ENCODE peak calls at places on chromosomes 2 and 18, in six cellular contexts. One of them, this sample, is unnamed.

GRCh38 chr2:141411419-141411818 is 719.4 kb downstream of the LRP1B start:
- DNase-seq in ovary: no peak
- DNase-seq in fibroblast of mammary gland: no peak
- DNase-seq in PC-9: no peak
- DNase-seq in heart left ventricle: no peak
- DNase-seq in brain microvascular endothelial cell: no peak
- DNase-seq in this sample: no peak

GRCh38 chr2:94923196-94923595 is 52.0 kb downstream of the TEKT4 start:
- DNase-seq in ovary: no peak
- DNase-seq in fibroblast of mammary gland: peak
- DNase-seq in PC-9: peak
- DNase-seq in heart left ventricle: no peak
- DNase-seq in brain microvascular endothelial cell: no peak
- DNase-seq in this sample: no peak

GRCh38 chr2:219124379-219125110 is 36.1 kb downstream of the NHEJ1 start:
- DNase-seq in ovary: no peak
- DNase-seq in fibroblast of mammary gland: peak
- DNase-seq in PC-9: no peak
- DNase-seq in heart left ventricle: no peak
- DNase-seq in brain microvascular endothelial cell: peak
- DNase-seq in this sample: no peak

GRCh38 chr2:105919826-105920225 is 175.1 kb downstream of the NCK2 start:
- DNase-seq in ovary: no peak
- DNase-seq in fibroblast of mammary gland: peak
- DNase-seq in PC-9: peak
- DNase-seq in heart left ventricle: no peak
- DNase-seq in brain microvascular endothelial cell: peak
- DNase-seq in this sample: peak

GRCh38 chr2:174051741-174052638 is 86.8 kb upstream of the SP3 start:
- DNase-seq in ovary: no peak
- DNase-seq in fibroblast of mammary gland: peak
- DNase-seq in PC-9: peak
- DNase-seq in heart left ventricle: peak
- DNase-seq in brain microvascular endothelial cell: peak
- DNase-seq in this sample: peak

GRCh38 chr2:207765541-207765940 is 4.2 kb downstream of the FZD5 start:
- DNase-seq in ovary: no peak
- DNase-seq in fibroblast of mammary gland: no peak
- DNase-seq in PC-9: no peak
- DNase-seq in heart left ventricle: no peak
- DNase-seq in brain microvascular endothelial cell: no peak
- DNase-seq in this sample: no peak

GRCh38 chr18:46265190-46266156 is 161.3 kb downstream of the HAUS1 start:
- DNase-seq in ovary: no peak
- DNase-seq in fibroblast of mammary gland: no peak
- DNase-seq in PC-9: no peak
- DNase-seq in heart left ventricle: no peak
- DNase-seq in brain microvascular endothelial cell: peak
- DNase-seq in this sample: no peak

GRCh38 chr2:200426754-200427153 is 83.1 kb downstream of the KCTD18 start:
- DNase-seq in ovary: no peak
- DNase-seq in fibroblast of mammary gland: no peak
- DNase-seq in PC-9: no peak
- DNase-seq in heart left ventricle: no peak
- DNase-seq in brain microvascular endothelial cell: no peak
- DNase-seq in this sample: no peak

GRCh38 chr18:76490701-76491171 is 4.3 kb downstream of the ZNF516 start:
- DNase-seq in ovary: peak
- DNase-seq in fibroblast of mammary gland: peak
- DNase-seq in PC-9: peak
- DNase-seq in heart left ventricle: peak
- DNase-seq in brain microvascular endothelial cell: peak
- DNase-seq in this sample: no peak

GRCh38 chr18:62725896-62726295 is 10.6 kb downstream of the PHLPP1 start:
- DNase-seq in ovary: no peak
- DNase-seq in fibroblast of mammary gland: no peak
- DNase-seq in PC-9: no peak
- DNase-seq in heart left ventricle: no peak
- DNase-seq in brain microvascular endothelial cell: no peak
- DNase-seq in this sample: no peak

GRCh38 chr2:26811261-26811660 is 25.4 kb downstream of the CENPA start:
- DNase-seq in ovary: no peak
- DNase-seq in fibroblast of mammary gland: no peak
- DNase-seq in PC-9: no peak
- DNase-seq in heart left ventricle: no peak
- DNase-seq in brain microvascular endothelial cell: no peak
- DNase-seq in this sample: no peak

GRCh38 chr2:57947398-57947797 is 99.2 kb upstream of the VRK2 start:
- DNase-seq in ovary: no peak
- DNase-seq in fibroblast of mammary gland: peak
- DNase-seq in PC-9: no peak
- DNase-seq in heart left ventricle: no peak
- DNase-seq in brain microvascular endothelial cell: no peak
- DNase-seq in this sample: no peak

GRCh38 chr18:61992923-61993322 is 100.1 kb upstream of the RNF152 start:
- DNase-seq in ovary: no peak
- DNase-seq in fibroblast of mammary gland: peak
- DNase-seq in PC-9: no peak
- DNase-seq in heart left ventricle: no peak
- DNase-seq in brain microvascular endothelial cell: no peak
- DNase-seq in this sample: no peak

GRCh38 chr18:50559750-50560680 is at the start of gene MAPK4:
- DNase-seq in ovary: peak
- DNase-seq in fibroblast of mammary gland: peak
- DNase-seq in PC-9: no peak
- DNase-seq in heart left ventricle: peak
- DNase-seq in brain microvascular endothelial cell: no peak
- DNase-seq in this sample: no peak

GRCh38 chr2:10832228-10832936 is 19.8 kb upstream of the PDIA6 start:
- DNase-seq in ovary: peak
- DNase-seq in fibroblast of mammary gland: peak
- DNase-seq in PC-9: peak
- DNase-seq in heart left ventricle: peak
- DNase-seq in brain microvascular endothelial cell: peak
- DNase-seq in this sample: peak

GRCh38 chr18:8930990-8931648 is 171.4 kb upstream of the NDUFV2 start:
- DNase-seq in ovary: no peak
- DNase-seq in fibroblast of mammary gland: peak
- DNase-seq in PC-9: no peak
- DNase-seq in heart left ventricle: no peak
- DNase-seq in brain microvascular endothelial cell: peak
- DNase-seq in this sample: no peak

GRCh38 chr2:1715184-1716012 is 28.9 kb downstream of the PXDN start:
- DNase-seq in ovary: no peak
- DNase-seq in fibroblast of mammary gland: peak
- DNase-seq in PC-9: peak
- DNase-seq in heart left ventricle: peak
- DNase-seq in brain microvascular endothelial cell: no peak
- DNase-seq in this sample: no peak

GRCh38 chr2:204452464-204453023 is 92.7 kb upstream of the PARD3B start:
- DNase-seq in ovary: peak
- DNase-seq in fibroblast of mammary gland: peak
- DNase-seq in PC-9: peak
- DNase-seq in heart left ventricle: peak
- DNase-seq in brain microvascular endothelial cell: peak
- DNase-seq in this sample: peak

GRCh38 chr2:124485659-124486058 is 460.6 kb downstream of the CNTNAP5 start:
- DNase-seq in ovary: no peak
- DNase-seq in fibroblast of mammary gland: no peak
- DNase-seq in PC-9: no peak
- DNase-seq in heart left ventricle: no peak
- DNase-seq in brain microvascular endothelial cell: no peak
- DNase-seq in this sample: no peak
- TF ChIP-seq CTCF in ovary: no peak
- TF ChIP-seq CTCF in fibroblast of mammary gland: no peak
- TF ChIP-seq CTCF in PC-9: no peak
- TF ChIP-seq CTCF in heart left ventricle: no peak
- TF ChIP-seq CTCF in brain microvascular endothelial cell: no peak
- TF ChIP-seq CTCF in this sample: no peak

DNA sequence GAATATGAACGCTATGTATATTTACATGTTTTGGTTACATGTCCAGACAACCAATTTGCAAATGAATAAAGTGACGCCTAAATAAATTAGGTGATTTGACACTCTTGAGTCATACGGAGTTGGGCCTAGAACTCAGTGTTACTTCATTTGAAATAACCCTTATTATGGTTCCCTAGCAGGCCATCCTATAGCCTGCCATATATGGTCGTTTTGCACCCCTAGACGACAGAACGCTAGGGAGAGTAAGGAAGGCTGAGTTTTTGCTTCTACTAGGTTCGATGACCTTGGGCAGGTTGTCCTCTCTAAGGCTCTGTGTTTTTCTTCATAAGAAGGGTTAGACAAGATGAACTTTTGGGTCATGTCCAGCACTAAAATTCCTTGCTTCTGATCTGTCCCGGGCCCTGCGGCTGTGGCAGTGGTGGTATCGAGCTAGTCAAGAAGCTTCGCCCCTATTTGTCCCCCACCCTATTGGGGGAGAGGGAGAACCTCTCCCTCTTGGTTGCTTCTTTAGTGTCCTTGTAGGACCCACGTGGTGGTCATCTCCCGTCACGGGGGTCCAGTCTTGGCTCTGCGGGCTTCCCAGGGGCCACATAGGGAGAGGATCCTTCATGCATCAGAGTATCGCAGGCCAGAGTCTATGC is 574 bp upstream of the EML4 start:
- DNase-seq in ovary: no peak
- DNase-seq in fibroblast of mammary gland: no peak
- DNase-seq in PC-9: no peak
- DNase-seq in heart left ventricle: no peak
- DNase-seq in brain microvascular endothelial cell: no peak
- DNase-seq in this sample: no peak
- H3K4me3 ChIP-seq in ovary: no peak
- H3K4me3 ChIP-seq in fibroblast of mammary gland: no peak
- H3K4me3 ChIP-seq in PC-9: peak
- H3K4me3 ChIP-seq in heart left ventricle: peak
- H3K4me3 ChIP-seq in brain microvascular endothelial cell: peak
- H3K4me3 ChIP-seq in this sample: no peak

GRCh38 chr2:217880891-217881290 is 121.9 kb downstream of the TNS1 start:
- DNase-seq in ovary: no peak
- DNase-seq in fibroblast of mammary gland: no peak
- DNase-seq in PC-9: no peak
- DNase-seq in heart left ventricle: peak
- DNase-seq in brain microvascular endothelial cell: no peak
- DNase-seq in this sample: no peak

GRCh38 chr2:217876253-217876570 is 126.6 kb downstream of the TNS1 start:
- DNase-seq in ovary: no peak
- DNase-seq in fibroblast of mammary gland: no peak
- DNase-seq in PC-9: no peak
- DNase-seq in heart left ventricle: no peak
- DNase-seq in brain microvascular endothelial cell: no peak
- DNase-seq in this sample: no peak

GRCh38 chr2:217880490-217880889 is 122.3 kb downstream of the TNS1 start:
- DNase-seq in ovary: no peak
- DNase-seq in fibroblast of mammary gland: no peak
- DNase-seq in PC-9: no peak
- DNase-seq in heart left ventricle: no peak
- DNase-seq in brain microvascular endothelial cell: no peak
- DNase-seq in this sample: no peak

GRCh38 chr2:217877866-217878265 is 124.9 kb downstream of the TNS1 start:
- DNase-seq in ovary: no peak
- DNase-seq in fibroblast of mammary gland: no peak
- DNase-seq in PC-9: no peak
- DNase-seq in heart left ventricle: no peak
- DNase-seq in brain microvascular endothelial cell: no peak
- DNase-seq in this sample: no peak

GRCh38 chr2:217878865-217879595 is 123.8 kb downstream of the TNS1 start:
- DNase-seq in ovary: peak
- DNase-seq in fibroblast of mammary gland: no peak
- DNase-seq in PC-9: no peak
- DNase-seq in heart left ventricle: no peak
- DNase-seq in brain microvascular endothelial cell: no peak
- DNase-seq in this sample: no peak
- TF ChIP-seq CTCF in ovary: peak
- TF ChIP-seq CTCF in fibroblast of mammary gland: no peak
- TF ChIP-seq CTCF in PC-9: no peak
- TF ChIP-seq CTCF in heart left ventricle: no peak
- TF ChIP-seq CTCF in brain microvascular endothelial cell: peak
- TF ChIP-seq CTCF in this sample: no peak

GRCh38 chr2:209609531-209609930 is 162.1 kb upstream of the UNC80 start:
- DNase-seq in ovary: no peak
- DNase-seq in fibroblast of mammary gland: no peak
- DNase-seq in PC-9: no peak
- DNase-seq in heart left ventricle: no peak
- DNase-seq in brain microvascular endothelial cell: no peak
- DNase-seq in this sample: no peak

GRCh38 chr2:209610631-209611030 is 161.0 kb upstream of the UNC80 start:
- DNase-seq in ovary: no peak
- DNase-seq in fibroblast of mammary gland: no peak
- DNase-seq in PC-9: no peak
- DNase-seq in heart left ventricle: no peak
- DNase-seq in brain microvascular endothelial cell: no peak
- DNase-seq in this sample: no peak

GRCh38 chr2:209619782-209620181 is 151.8 kb upstream of the UNC80 start:
- DNase-seq in ovary: no peak
- DNase-seq in fibroblast of mammary gland: peak
- DNase-seq in PC-9: no peak
- DNase-seq in heart left ventricle: no peak
- DNase-seq in brain microvascular endothelial cell: no peak
- DNase-seq in this sample: peak

GRCh38 chr2:209613941-209614340 is 157.7 kb upstream of the UNC80 start:
- DNase-seq in ovary: no peak
- DNase-seq in fibroblast of mammary gland: no peak
- DNase-seq in PC-9: no peak
- DNase-seq in heart left ventricle: no peak
- DNase-seq in brain microvascular endothelial cell: no peak
- DNase-seq in this sample: no peak

GRCh38 chr2:209614630-209615369 is 156.8 kb upstream of the UNC80 start:
- DNase-seq in ovary: no peak
- DNase-seq in fibroblast of mammary gland: no peak
- DNase-seq in PC-9: no peak
- DNase-seq in heart left ventricle: no peak
- DNase-seq in brain microvascular endothelial cell: no peak
- DNase-seq in this sample: no peak
- H3K4me3 ChIP-seq in ovary: no peak
- H3K4me3 ChIP-seq in fibroblast of mammary gland: no peak
- H3K4me3 ChIP-seq in PC-9: no peak
- H3K4me3 ChIP-seq in heart left ventricle: no peak
- H3K4me3 ChIP-seq in brain microvascular endothelial cell: no peak
- H3K4me3 ChIP-seq in this sample: no peak

GRCh38 chr2:227295806-227296205 is 29.2 kb upstream of the MFF start:
- DNase-seq in ovary: no peak
- DNase-seq in fibroblast of mammary gland: no peak
- DNase-seq in PC-9: no peak
- DNase-seq in heart left ventricle: no peak
- DNase-seq in brain microvascular endothelial cell: no peak
- DNase-seq in this sample: no peak
- TF ChIP-seq CTCF in ovary: no peak
- TF ChIP-seq CTCF in fibroblast of mammary gland: no peak
- TF ChIP-seq CTCF in PC-9: no peak
- TF ChIP-seq CTCF in heart left ventricle: no peak
- TF ChIP-seq CTCF in brain microvascular endothelial cell: no peak
- TF ChIP-seq CTCF in this sample: no peak

This sample was measured in HFF-Myc.